ENCODE peak calls at places on chromosomes 4 and X, in ten cellular contexts. One of them, this sample, is unnamed.

GRCh38 chrX:35622021-35622420 is 176.1 kb upstream of the MAGEB16 start:
- DNase-seq in GM12864: no peak
- DNase-seq in GM12892: no peak
- DNase-seq in NCI-H2081 treated with DMSO at 0.1 percent for 48 hours: no peak
- DNase-seq in AG08395: no peak
- DNase-seq in mesendoderm: no peak
- DNase-seq in CD8-positive, alpha-beta T cell: no peak
- DNase-seq in psoas muscle: no peak
- DNase-seq in activated gamma-delta T cell treated with Interleukin-2 at 50 U/mL for 16 hours: no peak
- DNase-seq in NCI-H1092 treated with DMSO at 0.1 percent for 48 hours: no peak
- DNase-seq in this sample: no peak

GRCh38 chrX:71581210-71581609 is 3.0 kb downstream of the GCNA start:
- DNase-seq in GM12864: no peak
- DNase-seq in GM12892: no peak
- DNase-seq in NCI-H2081 treated with DMSO at 0.1 percent for 48 hours: no peak
- DNase-seq in AG08395: no peak
- DNase-seq in mesendoderm: no peak
- DNase-seq in CD8-positive, alpha-beta T cell: no peak
- DNase-seq in psoas muscle: no peak
- DNase-seq in activated gamma-delta T cell treated with Interleukin-2 at 50 U/mL for 16 hours: no peak
- DNase-seq in NCI-H1092 treated with DMSO at 0.1 percent for 48 hours: no peak
- DNase-seq in this sample: no peak

GRCh38 chrX:153055827-153056748 is at the start of gene PNMA3:
- DNase-seq in GM12864: no peak
- DNase-seq in GM12892: no peak
- DNase-seq in NCI-H2081 treated with DMSO at 0.1 percent for 48 hours: no peak
- DNase-seq in AG08395: no peak
- DNase-seq in mesendoderm: peak
- DNase-seq in CD8-positive, alpha-beta T cell: no peak
- DNase-seq in psoas muscle: peak
- DNase-seq in activated gamma-delta T cell treated with Interleukin-2 at 50 U/mL for 16 hours: no peak
- DNase-seq in NCI-H1092 treated with DMSO at 0.1 percent for 48 hours: peak
- DNase-seq in this sample: no peak

GRCh38 chrX:66633541-66633940 is 5.3 kb downstream of the EDA2R start:
- DNase-seq in GM12864: no peak
- DNase-seq in GM12892: no peak
- DNase-seq in NCI-H2081 treated with DMSO at 0.1 percent for 48 hours: no peak
- DNase-seq in AG08395: peak
- DNase-seq in mesendoderm: no peak
- DNase-seq in CD8-positive, alpha-beta T cell: no peak
- DNase-seq in psoas muscle: no peak
- DNase-seq in activated gamma-delta T cell treated with Interleukin-2 at 50 U/mL for 16 hours: no peak
- DNase-seq in NCI-H1092 treated with DMSO at 0.1 percent for 48 hours: no peak
- DNase-seq in this sample: no peak

GRCh38 chr4:102344955-102345794 is at the start of gene SLC39A8:
- DNase-seq in GM12864: peak
- DNase-seq in GM12892: peak
- DNase-seq in NCI-H2081 treated with DMSO at 0.1 percent for 48 hours: no peak
- DNase-seq in AG08395: peak
- DNase-seq in mesendoderm: peak
- DNase-seq in CD8-positive, alpha-beta T cell: peak
- DNase-seq in psoas muscle: peak
- DNase-seq in activated gamma-delta T cell treated with Interleukin-2 at 50 U/mL for 16 hours: peak
- DNase-seq in NCI-H1092 treated with DMSO at 0.1 percent for 48 hours: peak
- DNase-seq in this sample: peak

GRCh38 chr4:8350841-8351461 is 81.4 kb downstream of the HTRA3 start:
- DNase-seq in GM12864: no peak
- DNase-seq in GM12892: no peak
- DNase-seq in NCI-H2081 treated with DMSO at 0.1 percent for 48 hours: no peak
- DNase-seq in AG08395: no peak
- DNase-seq in mesendoderm: no peak
- DNase-seq in CD8-positive, alpha-beta T cell: no peak
- DNase-seq in psoas muscle: peak
- DNase-seq in activated gamma-delta T cell treated with Interleukin-2 at 50 U/mL for 16 hours: no peak
- DNase-seq in NCI-H1092 treated with DMSO at 0.1 percent for 48 hours: no peak
- DNase-seq in this sample: peak

GRCh38 chr4:95204267-95204835 is 344.4 kb downstream of the UNC5C start:
- DNase-seq in GM12864: no peak
- DNase-seq in GM12892: no peak
- DNase-seq in NCI-H2081 treated with DMSO at 0.1 percent for 48 hours: no peak
- DNase-seq in AG08395: no peak
- DNase-seq in mesendoderm: peak
- DNase-seq in CD8-positive, alpha-beta T cell: no peak
- DNase-seq in psoas muscle: no peak
- DNase-seq in activated gamma-delta T cell treated with Interleukin-2 at 50 U/mL for 16 hours: no peak
- DNase-seq in NCI-H1092 treated with DMSO at 0.1 percent for 48 hours: no peak
- DNase-seq in this sample: no peak

GRCh38 chr4:119490335-119490734 is 138.3 kb downstream of the PDE5A start:
- DNase-seq in GM12864: no peak
- DNase-seq in GM12892: no peak
- DNase-seq in NCI-H2081 treated with DMSO at 0.1 percent for 48 hours: no peak
- DNase-seq in AG08395: no peak
- DNase-seq in mesendoderm: peak
- DNase-seq in CD8-positive, alpha-beta T cell: no peak
- DNase-seq in psoas muscle: no peak
- DNase-seq in activated gamma-delta T cell treated with Interleukin-2 at 50 U/mL for 16 hours: no peak
- DNase-seq in NCI-H1092 treated with DMSO at 0.1 percent for 48 hours: peak
- DNase-seq in this sample: no peak

GRCh38 chr4:6959261-6959660 is 49.6 kb downstream of the TBC1D14 start:
- DNase-seq in GM12864: no peak
- DNase-seq in GM12892: no peak
- DNase-seq in NCI-H2081 treated with DMSO at 0.1 percent for 48 hours: no peak
- DNase-seq in AG08395: no peak
- DNase-seq in mesendoderm: no peak
- DNase-seq in CD8-positive, alpha-beta T cell: no peak
- DNase-seq in psoas muscle: no peak
- DNase-seq in activated gamma-delta T cell treated with Interleukin-2 at 50 U/mL for 16 hours: no peak
- DNase-seq in NCI-H1092 treated with DMSO at 0.1 percent for 48 hours: no peak
- DNase-seq in this sample: no peak

GRCh38 chrX:108516184-108516583 is 76.5 kb downstream of the COL4A5 start:
- DNase-seq in GM12864: no peak
- DNase-seq in GM12892: no peak
- DNase-seq in NCI-H2081 treated with DMSO at 0.1 percent for 48 hours: no peak
- DNase-seq in AG08395: no peak
- DNase-seq in mesendoderm: no peak
- DNase-seq in CD8-positive, alpha-beta T cell: no peak
- DNase-seq in psoas muscle: no peak
- DNase-seq in activated gamma-delta T cell treated with Interleukin-2 at 50 U/mL for 16 hours: no peak
- DNase-seq in NCI-H1092 treated with DMSO at 0.1 percent for 48 hours: no peak
- DNase-seq in this sample: no peak

GRCh38 chr4:168021666-168022065 is 70.7 kb upstream of the ANXA10 start:
- DNase-seq in GM12864: no peak
- DNase-seq in GM12892: no peak
- DNase-seq in NCI-H2081 treated with DMSO at 0.1 percent for 48 hours: no peak
- DNase-seq in AG08395: no peak
- DNase-seq in mesendoderm: no peak
- DNase-seq in CD8-positive, alpha-beta T cell: no peak
- DNase-seq in psoas muscle: no peak
- DNase-seq in activated gamma-delta T cell treated with Interleukin-2 at 50 U/mL for 16 hours: no peak
- DNase-seq in NCI-H1092 treated with DMSO at 0.1 percent for 48 hours: no peak
- DNase-seq in this sample: no peak

GRCh38 chr4:84870398-84871163 is 95.9 kb downstream of the WDFY3 start:
- DNase-seq in GM12864: no peak
- DNase-seq in GM12892: no peak
- DNase-seq in NCI-H2081 treated with DMSO at 0.1 percent for 48 hours: no peak
- DNase-seq in AG08395: peak
- DNase-seq in mesendoderm: peak
- DNase-seq in CD8-positive, alpha-beta T cell: no peak
- DNase-seq in psoas muscle: no peak
- DNase-seq in activated gamma-delta T cell treated with Interleukin-2 at 50 U/mL for 16 hours: no peak
- DNase-seq in NCI-H1092 treated with DMSO at 0.1 percent for 48 hours: no peak
- DNase-seq in this sample: no peak

GRCh38 chr4:51820443-51820842 is 22.5 kb upstream of the DCUN1D4 start:
- DNase-seq in GM12864: no peak
- DNase-seq in GM12892: no peak
- DNase-seq in NCI-H2081 treated with DMSO at 0.1 percent for 48 hours: no peak
- DNase-seq in AG08395: no peak
- DNase-seq in mesendoderm: no peak
- DNase-seq in CD8-positive, alpha-beta T cell: no peak
- DNase-seq in psoas muscle: no peak
- DNase-seq in activated gamma-delta T cell treated with Interleukin-2 at 50 U/mL for 16 hours: no peak
- DNase-seq in NCI-H1092 treated with DMSO at 0.1 percent for 48 hours: no peak
- DNase-seq in this sample: no peak

GRCh38 chrX:46573331-46573895 is at the start of gene CHST7:
- DNase-seq in GM12864: no peak
- DNase-seq in GM12892: no peak
- DNase-seq in NCI-H2081 treated with DMSO at 0.1 percent for 48 hours: peak
- DNase-seq in AG08395: peak
- DNase-seq in mesendoderm: peak
- DNase-seq in CD8-positive, alpha-beta T cell: peak
- DNase-seq in psoas muscle: peak
- DNase-seq in activated gamma-delta T cell treated with Interleukin-2 at 50 U/mL for 16 hours: peak
- DNase-seq in NCI-H1092 treated with DMSO at 0.1 percent for 48 hours: peak
- DNase-seq in this sample: peak

GRCh38 chr4:150321113-150321512 is 242.9 kb downstream of the DCLK2 start:
- DNase-seq in GM12864: no peak
- DNase-seq in GM12892: no peak
- DNase-seq in NCI-H2081 treated with DMSO at 0.1 percent for 48 hours: no peak
- DNase-seq in AG08395: no peak
- DNase-seq in mesendoderm: peak
- DNase-seq in CD8-positive, alpha-beta T cell: no peak
- DNase-seq in psoas muscle: no peak
- DNase-seq in activated gamma-delta T cell treated with Interleukin-2 at 50 U/mL for 16 hours: no peak
- DNase-seq in NCI-H1092 treated with DMSO at 0.1 percent for 48 hours: no peak
- DNase-seq in this sample: no peak

GRCh38 chrX:74225111-74225510 is 78.9 kb upstream of the ZCCHC13 start:
- DNase-seq in GM12864: no peak
- DNase-seq in GM12892: no peak
- DNase-seq in NCI-H2081 treated with DMSO at 0.1 percent for 48 hours: no peak
- DNase-seq in AG08395: no peak
- DNase-seq in mesendoderm: no peak
- DNase-seq in CD8-positive, alpha-beta T cell: no peak
- DNase-seq in psoas muscle: no peak
- DNase-seq in activated gamma-delta T cell treated with Interleukin-2 at 50 U/mL for 16 hours: no peak
- DNase-seq in NCI-H1092 treated with DMSO at 0.1 percent for 48 hours: no peak
- DNase-seq in this sample: no peak

GRCh38 chr4:123505077-123505456 is 108.5 kb downstream of the SPRY1 start:
- DNase-seq in GM12864: no peak
- DNase-seq in GM12892: no peak
- DNase-seq in NCI-H2081 treated with DMSO at 0.1 percent for 48 hours: no peak
- DNase-seq in AG08395: no peak
- DNase-seq in mesendoderm: peak
- DNase-seq in CD8-positive, alpha-beta T cell: no peak
- DNase-seq in psoas muscle: no peak
- DNase-seq in activated gamma-delta T cell treated with Interleukin-2 at 50 U/mL for 16 hours: no peak
- DNase-seq in NCI-H1092 treated with DMSO at 0.1 percent for 48 hours: peak
- DNase-seq in this sample: no peak

GRCh38 chrX:2917767-2918166 is 11.4 kb downstream of the ARSD start:
- DNase-seq in GM12864: no peak
- DNase-seq in GM12892: no peak
- DNase-seq in NCI-H2081 treated with DMSO at 0.1 percent for 48 hours: no peak
- DNase-seq in AG08395: no peak
- DNase-seq in mesendoderm: no peak
- DNase-seq in CD8-positive, alpha-beta T cell: no peak
- DNase-seq in psoas muscle: peak
- DNase-seq in activated gamma-delta T cell treated with Interleukin-2 at 50 U/mL for 16 hours: no peak
- DNase-seq in NCI-H1092 treated with DMSO at 0.1 percent for 48 hours: no peak
- DNase-seq in this sample: no peak

GRCh38 chrX:150158554-150159332 is 204.4 kb upstream of the MAMLD1 start:
- DNase-seq in GM12864: no peak
- DNase-seq in GM12892: no peak
- DNase-seq in NCI-H2081 treated with DMSO at 0.1 percent for 48 hours: no peak
- DNase-seq in AG08395: no peak
- DNase-seq in mesendoderm: no peak
- DNase-seq in CD8-positive, alpha-beta T cell: no peak
- DNase-seq in psoas muscle: no peak
- DNase-seq in activated gamma-delta T cell treated with Interleukin-2 at 50 U/mL for 16 hours: no peak
- DNase-seq in NCI-H1092 treated with DMSO at 0.1 percent for 48 hours: no peak
- DNase-seq in this sample: no peak

GRCh38 chr4:95045429-95045828 is 287.7 kb downstream of the BMPR1B start:
- DNase-seq in GM12864: no peak
- DNase-seq in GM12892: no peak
- DNase-seq in NCI-H2081 treated with DMSO at 0.1 percent for 48 hours: no peak
- DNase-seq in AG08395: no peak
- DNase-seq in mesendoderm: no peak
- DNase-seq in CD8-positive, alpha-beta T cell: no peak
- DNase-seq in psoas muscle: no peak
- DNase-seq in activated gamma-delta T cell treated with Interleukin-2 at 50 U/mL for 16 hours: no peak
- DNase-seq in NCI-H1092 treated with DMSO at 0.1 percent for 48 hours: no peak
- DNase-seq in this sample: no peak

GRCh38 chr4:24820541-24820940 is 25.2 kb downstream of the SOD3 start:
- DNase-seq in GM12864: no peak
- DNase-seq in GM12892: no peak
- DNase-seq in NCI-H2081 treated with DMSO at 0.1 percent for 48 hours: no peak
- DNase-seq in AG08395: no peak
- DNase-seq in mesendoderm: no peak
- DNase-seq in CD8-positive, alpha-beta T cell: no peak
- DNase-seq in psoas muscle: no peak
- DNase-seq in activated gamma-delta T cell treated with Interleukin-2 at 50 U/mL for 16 hours: no peak
- DNase-seq in NCI-H1092 treated with DMSO at 0.1 percent for 48 hours: no peak
- DNase-seq in this sample: no peak